ENCODE peak calls at places on chromosome 14, in six cellular contexts. One of them, this sample, is unnamed.

GRCh38 chr14:95348395-95349080 is 28.8 kb upstream of the CLMN start:
- DNase-seq in GM12891: no peak
- DNase-seq in GM12878: no peak
- DNase-seq in H1: no peak
- DNase-seq in HepG2: no peak
- DNase-seq in K562: no peak
- DNase-seq in this sample: no peak

GRCh38 chr14:64709126-64709525 is 4.9 kb downstream of the PLEKHG3 start:
- DNase-seq in HepG2: no peak
- DNase-seq in GM12878: no peak
- DNase-seq in K562: no peak
- DNase-seq in GM12891: no peak
- DNase-seq in H1: no peak
- DNase-seq in this sample: no peak

GRCh38 chr14:61472025-61472672 is 150.8 kb downstream of the PRKCH start:
- DNase-seq in K562: no peak
- DNase-seq in GM12891: no peak
- DNase-seq in GM12878: no peak
- DNase-seq in HepG2: peak; percentile 90
- DNase-seq in H1: no peak
- DNase-seq in this sample: no peak

GRCh38 chr14:24576178-24576577 is at the start of gene CTSG:
- DNase-seq in GM12878: no peak
- DNase-seq in H1: no peak
- DNase-seq in HepG2: no peak
- DNase-seq in GM12891: no peak
- DNase-seq in K562: no peak
- DNase-seq in this sample: no peak

GRCh38 chr14:95765016-95765415 is 51.1 kb upstream of the TCL1A start:
- DNase-seq in K562: no peak
- DNase-seq in H1: no peak
- DNase-seq in GM12891: no peak
- DNase-seq in HepG2: no peak
- DNase-seq in GM12878: no peak
- DNase-seq in this sample: no peak

GRCh38 chr14:86761611-86762010 is 1231.4 kb downstream of the GALC start:
- DNase-seq in HepG2: peak; percentile 24
- DNase-seq in K562: no peak
- DNase-seq in GM12878: no peak
- DNase-seq in GM12891: no peak
- DNase-seq in H1: no peak
- DNase-seq in this sample: no peak

GRCh38 chr14:89495718-89496117 is 78.7 kb upstream of the FOXN3 start:
- DNase-seq in H1: no peak
- DNase-seq in GM12891: no peak
- DNase-seq in HepG2: no peak
- DNase-seq in GM12878: no peak
- DNase-seq in K562: no peak
- DNase-seq in this sample: no peak

GRCh38 chr14:103679351-103679750 is 35.9 kb downstream of the XRCC3 start:
- DNase-seq in GM12891: no peak
- DNase-seq in H1: no peak
- DNase-seq in K562: no peak
- DNase-seq in GM12878: peak; percentile 34
- DNase-seq in HepG2: peak; percentile 6
- DNase-seq in this sample: peak; percentile 59

GRCh38 chr14:97833291-97833690 is 1036.1 kb downstream of the VRK1 start:
- DNase-seq in HepG2: no peak
- DNase-seq in GM12891: no peak
- DNase-seq in K562: no peak
- DNase-seq in GM12878: no peak
- DNase-seq in H1: no peak
- DNase-seq in this sample: no peak

GRCh38 chr14:34966413-34966812 is 16.4 kb upstream of the SRP54 start:
- DNase-seq in K562: no peak
- DNase-seq in HepG2: no peak
- DNase-seq in GM12891: peak; percentile 17
- DNase-seq in H1: no peak
- DNase-seq in GM12878: no peak
- DNase-seq in this sample: no peak

GRCh38 chr14:37594238-37594915 is 672 bp downstream of the FOXA1 start:
- DNase-seq in GM12891: no peak
- DNase-seq in GM12878: no peak
- DNase-seq in K562: peak; percentile 42
- DNase-seq in H1: no peak
- DNase-seq in HepG2: peak; percentile 99
- DNase-seq in this sample: no peak

GRCh38 chr14:51014086-51014485 is 69.8 kb upstream of the PYGL start:
- DNase-seq in GM12891: no peak
- DNase-seq in GM12878: no peak
- DNase-seq in HepG2: no peak
- DNase-seq in K562: no peak
- DNase-seq in H1: no peak
- DNase-seq in this sample: no peak

GRCh38 chr14:68681256-68681655 is 111.6 kb downstream of the ZFP36L1 start:
- DNase-seq in GM12891: no peak
- DNase-seq in HepG2: no peak
- DNase-seq in K562: no peak
- DNase-seq in H1: no peak
- DNase-seq in GM12878: no peak
- DNase-seq in this sample: no peak

GRCh38 chr14:68956728-68957127 is 22.4 kb downstream of the ACTN1 start:
- DNase-seq in H1: no peak
- DNase-seq in HepG2: no peak
- DNase-seq in GM12891: no peak
- DNase-seq in K562: no peak
- DNase-seq in GM12878: no peak
- DNase-seq in this sample: no peak

GRCh38 chr14:41607119-41607785 is 576 bp downstream of the LRFN5 start:
- DNase-seq in HepG2: no peak
- DNase-seq in H1: no peak
- DNase-seq in GM12878: no peak
- DNase-seq in K562: no peak
- DNase-seq in GM12891: no peak
- DNase-seq in this sample: no peak

GRCh38 chr14:61125314-61126082 is 144.5 kb downstream of the SLC38A6 start:
- DNase-seq in H1: no peak
- DNase-seq in GM12891: no peak
- DNase-seq in HepG2: no peak
- DNase-seq in GM12878: no peak
- DNase-seq in K562: no peak
- DNase-seq in this sample: no peak

GRCh38 chr14:31166271-31166561 is 41.4 kb downstream of the HECTD1 start:
- DNase-seq in K562: no peak
- DNase-seq in HepG2: no peak
- DNase-seq in H1: no peak
- DNase-seq in GM12878: no peak
- DNase-seq in GM12891: no peak
- DNase-seq in this sample: no peak

GRCh38 chr14:34322940-34323418 is 139.1 kb downstream of the SPTSSA start:
- DNase-seq in HepG2: peak; percentile 87
- DNase-seq in GM12891: peak; percentile 64
- DNase-seq in K562: peak; percentile 46
- DNase-seq in GM12878: no peak
- DNase-seq in H1: no peak
- DNase-seq in this sample: peak; percentile 49

GRCh38 chr14:76904100-76904739 is 78.0 kb downstream of the LRRC74A start:
- DNase-seq in GM12891: no peak
- DNase-seq in HepG2: no peak
- DNase-seq in K562: no peak
- DNase-seq in H1: no peak
- DNase-seq in GM12878: no peak
- DNase-seq in this sample: no peak

GRCh38 chr14:103001226-103001625 is 56.1 kb downstream of the CDC42BPB start:
- DNase-seq in GM12891: no peak
- DNase-seq in GM12878: no peak
- DNase-seq in K562: no peak
- DNase-seq in HepG2: no peak
- DNase-seq in H1: no peak
- DNase-seq in this sample: no peak

GRCh38 chr14:23077962-23078361 is 17.0 kb downstream of the ACIN1 start:
- DNase-seq in GM12878: no peak
- DNase-seq in K562: no peak
- DNase-seq in HepG2: no peak
- DNase-seq in GM12891: no peak
- DNase-seq in H1: no peak
- DNase-seq in this sample: no peak

GRCh38 chr14:94027566-94028449 is 1.7 kb downstream of the OTUB2 start:
- DNase-seq in HepG2: no peak
- DNase-seq in H1: no peak
- DNase-seq in GM12878: no peak
- DNase-seq in GM12891: no peak
- DNase-seq in K562: no peak
- DNase-seq in this sample: no peak

GRCh38 chr14:65104791-65105190 is 2.5 kb upstream of the MAX start:
- DNase-seq in HepG2: no peak
- DNase-seq in K562: no peak
- DNase-seq in GM12878: no peak
- DNase-seq in H1: no peak
- DNase-seq in GM12891: no peak
- DNase-seq in this sample: no peak

GRCh38 chr14:80692903-80693302 is 248.6 kb downstream of the CEP128 start:
- DNase-seq in GM12878: no peak
- DNase-seq in K562: no peak
- DNase-seq in GM12891: no peak
- DNase-seq in HepG2: no peak
- DNase-seq in H1: no peak
- DNase-seq in this sample: no peak

GRCh38 chr14:33646692-33647260 is 304.1 kb downstream of the EGLN3 start:
- DNase-seq in HepG2: no peak
- DNase-seq in GM12878: no peak
- DNase-seq in H1: no peak
- DNase-seq in K562: no peak
- DNase-seq in GM12891: no peak
- DNase-seq in this sample: no peak

GRCh38 chr14:41873379-41874034 is 266.8 kb downstream of the LRFN5 start:
- DNase-seq in HepG2: no peak
- DNase-seq in H1: no peak
- DNase-seq in K562: no peak
- DNase-seq in GM12891: no peak
- DNase-seq in GM12878: no peak
- DNase-seq in this sample: no peak

DNA sequence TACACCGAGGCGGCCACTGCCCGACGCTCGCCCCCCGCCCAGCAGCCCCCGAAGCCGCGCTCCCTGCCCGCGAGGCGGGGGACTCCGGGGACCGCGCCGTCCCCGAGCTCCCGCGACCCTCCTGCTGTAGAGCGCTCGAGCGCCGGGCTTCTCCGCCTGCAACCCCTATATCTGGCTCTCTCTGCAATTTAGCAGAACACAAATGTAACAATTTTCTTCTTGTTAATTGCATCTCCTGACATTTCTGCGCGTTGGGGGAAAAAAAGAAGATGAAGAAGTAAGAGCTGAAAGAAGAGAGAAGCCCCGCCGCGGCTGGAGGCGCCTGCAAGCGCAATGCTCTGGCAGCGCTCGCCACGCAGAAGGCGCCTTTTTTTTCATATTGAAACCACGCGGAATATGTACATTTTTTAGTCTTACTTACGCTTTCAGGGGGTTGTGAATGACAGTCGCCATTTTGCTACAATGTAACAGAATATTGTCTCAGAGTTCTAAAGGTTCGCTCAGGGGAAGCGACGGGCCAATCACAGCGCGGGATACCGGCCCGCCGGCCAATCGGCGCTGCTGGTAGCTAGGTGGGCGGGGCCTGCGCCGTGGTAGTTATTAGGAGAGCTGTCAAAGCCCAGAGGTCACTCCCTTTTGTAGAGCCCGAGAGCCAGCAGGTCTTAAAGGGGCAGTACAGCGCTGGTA is at the start of gene DPF3:
- DNase-seq in GM12878: peak; percentile 75
- DNase-seq in H1: peak; percentile 80
- DNase-seq in K562: peak; percentile 95
- DNase-seq in GM12891: peak; percentile 86
- DNase-seq in HepG2: peak; percentile 89
- DNase-seq in this sample: peak; percentile 88
- TF ChIP-seq POLR2A in GM12878: no peak
- TF ChIP-seq POLR2A in H1: no peak
- TF ChIP-seq POLR2A in K562: no peak
- TF ChIP-seq POLR2A in GM12891: no peak
- TF ChIP-seq POLR2A in HepG2: no peak
- TF ChIP-seq POLR2A in this sample: peak; percentile 59

GRCh38 chr14:100740196-100740825 is 13.6 kb downstream of the DLK1 start:
- DNase-seq in K562: no peak
- DNase-seq in GM12878: no peak
- DNase-seq in HepG2: no peak
- DNase-seq in H1: no peak
- DNase-seq in GM12891: no peak
- DNase-seq in this sample: no peak
- TF ChIP-seq TAF1 in K562: no peak
- TF ChIP-seq TAF1 in GM12878: no peak
- TF ChIP-seq TAF1 in HepG2: no peak
- TF ChIP-seq TAF1 in H1: no peak
- TF ChIP-seq TAF1 in GM12891: no peak
- TF ChIP-seq TAF1 in this sample: no peak

DNA sequence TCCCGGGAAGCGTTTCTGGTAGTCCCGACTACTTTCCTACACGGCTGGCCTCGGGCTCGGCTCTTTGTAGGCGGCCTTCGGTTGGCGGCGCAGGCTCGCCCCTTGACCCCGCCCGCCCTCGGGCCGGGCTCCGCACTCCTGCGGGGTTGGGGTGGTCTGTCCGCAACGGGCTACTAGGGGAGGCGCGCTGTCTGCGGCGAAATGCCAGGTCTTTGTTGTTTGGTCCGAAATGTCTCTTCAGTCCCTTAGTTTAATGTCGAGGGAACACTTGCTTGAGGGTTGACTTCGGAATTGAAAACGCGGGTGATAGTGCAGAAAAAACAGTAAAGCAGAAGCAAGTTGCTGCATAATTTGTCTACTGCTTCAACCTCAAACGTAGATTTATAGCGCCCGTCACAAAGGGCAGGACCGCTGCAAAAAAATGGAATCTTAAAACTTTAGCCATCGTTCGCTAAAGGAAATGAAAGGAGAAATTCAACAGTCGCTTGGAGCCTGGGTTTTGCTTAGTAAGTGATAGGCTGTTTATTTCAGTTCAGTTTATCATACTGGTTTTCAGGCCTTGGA is 376 bp downstream of the JKAMP start:
- DNase-seq in GM12891: peak; percentile 30
- DNase-seq in H1: no peak
- DNase-seq in HepG2: no peak
- DNase-seq in GM12878: peak; percentile 16
- DNase-seq in K562: no peak
- DNase-seq in this sample: no peak
- TF ChIP-seq POLR2A in GM12891: no peak
- TF ChIP-seq POLR2A in H1: no peak
- TF ChIP-seq POLR2A in HepG2: no peak
- TF ChIP-seq POLR2A in GM12878: no peak
- TF ChIP-seq POLR2A in K562: no peak
- TF ChIP-seq POLR2A in this sample: no peak

DNA sequence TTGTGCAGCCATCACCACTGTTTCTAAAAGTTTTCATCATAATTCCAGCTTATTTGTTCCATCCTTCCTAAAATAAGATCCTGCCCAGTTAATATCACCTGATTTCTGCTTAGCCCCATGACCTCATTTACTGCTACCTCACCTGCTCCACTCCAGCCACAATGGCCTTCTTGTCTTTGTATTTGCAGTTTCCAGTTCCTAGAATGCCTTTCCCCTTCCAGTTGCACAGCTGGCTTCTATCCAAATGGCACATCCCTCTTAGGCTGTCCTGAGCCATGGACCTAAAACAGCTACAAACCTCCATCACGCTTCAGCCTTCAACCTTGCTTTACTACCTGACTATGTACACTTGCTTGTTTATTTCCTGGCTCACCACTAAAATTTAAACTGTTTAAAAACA is 6.5 kb upstream of the LGMN start:
- DNase-seq in HepG2: peak; percentile 71
- DNase-seq in GM12878: no peak
- DNase-seq in GM12891: no peak
- DNase-seq in K562: no peak
- DNase-seq in H1: no peak
- DNase-seq in this sample: no peak
- TF ChIP-seq TAF1 in HepG2: no peak
- TF ChIP-seq TAF1 in GM12878: no peak
- TF ChIP-seq TAF1 in GM12891: no peak
- TF ChIP-seq TAF1 in K562: no peak
- TF ChIP-seq TAF1 in H1: no peak
- TF ChIP-seq TAF1 in this sample: no peak

This sample was measured in GM12892.